ENCODE peak calls at places on chromosome 22, in seven cellular contexts. I is gastrocnemius medialis; E is breast epithelium; W is tibial artery; Z is CD4-positive, CD25-positive, alpha-beta regulatory T cell; X is ovary; T is MG63. Y is an unnamed sample.

GRCh38 chr22:30266445-30267381 is at the start of gene OSM:
- DNase-seq in I (no peak), E (no peak), W (peak; percentile 70), Z (peak; percentile 94), X (no peak), T (no peak), Y (no peak)

GRCh38 chr22:24442352-24442744 is 14.9 kb downstream of the ADORA2A start:
- DNase-seq in I (no peak), E (no peak), W (no peak), Z (no peak), X (no peak), T (no peak), Y (no peak)

GRCh38 chr22:35697142-35697541 is 20.5 kb upstream of the APOL5 start:
- DNase-seq in I (no peak), E (no peak), W (no peak), Z (peak; percentile 50), X (no peak), T (no peak), Y (no peak)

GRCh38 chr22:30270841-30271240 is 4.2 kb upstream of the OSM start:
- DNase-seq in I (peak; percentile 64), E (peak; percentile 43), W (peak; percentile 83), Z (no peak), X (no peak), T (no peak), Y (no peak)

GRCh38 chr22:19178065-19178658 is 374 bp downstream of the SLC25A1 start:
- DNase-seq in I (no peak), E (no peak), W (no peak), Z (peak; percentile 60), X (peak; percentile 64), T (peak; percentile 43), Y (peak; percentile 76)

GRCh38 chr22:30435674-30436126 is 10.1 kb downstream of the MTFP1 start:
- DNase-seq in I (peak; percentile 35), E (peak; percentile 44), W (no peak), Z (peak; percentile 89), X (no peak), T (no peak), Y (no peak)

GRCh38 chr22:27844656-27845602 is 43.4 kb upstream of the MN1 start:
- DNase-seq in I (no peak), E (no peak), W (peak; percentile 17), Z (no peak), X (no peak), T (no peak), Y (peak; percentile 53)

GRCh38 chr22:17201285-17201945 is 17.8 kb downstream of the ADA2 start:
- DNase-seq in I (no peak), E (no peak), W (no peak), Z (no peak), X (no peak), T (no peak), Y (peak; percentile 6)

GRCh38 chr22:36239150-36239400 is 252 bp downstream of the APOL2 start:
- DNase-seq in I (no peak), E (no peak), W (no peak), Z (no peak), X (no peak), T (no peak), Y (no peak)

GRCh38 chr22:32103648-32104326 is 55.3 kb downstream of the C22orf42 start:
- DNase-seq in I (no peak), E (no peak), W (no peak), Z (peak; percentile 10), X (no peak), T (no peak), Y (peak; percentile 43)

GRCh38 chr22:37462983-37463382 is 23.2 kb downstream of the MFNG start:
- DNase-seq in I (no peak), E (no peak), W (no peak), Z (peak; percentile 13), X (no peak), T (no peak), Y (peak; percentile 53)

GRCh38 chr22:39246217-39246616 is 1.4 kb upstream of the PDGFB start:
- DNase-seq in I (no peak), E (no peak), W (no peak), Z (no peak), X (no peak), T (no peak), Y (no peak)

GRCh38 chr22:39248254-39248653 is 3.5 kb upstream of the PDGFB start:
- DNase-seq in I (no peak), E (no peak), W (no peak), Z (no peak), X (no peak), T (peak; percentile 69), Y (no peak)

GRCh38 chr22:39249081-39249704 is 4.4 kb upstream of the PDGFB start:
- DNase-seq in I (no peak), E (no peak), W (no peak), Z (no peak), X (no peak), T (no peak), Y (no peak)

GRCh38 chr22:39246690-39247332 is 2.0 kb upstream of the PDGFB start:
- DNase-seq in I (no peak), E (no peak), W (no peak), Z (no peak), X (no peak), T (no peak), Y (no peak)

DNA sequence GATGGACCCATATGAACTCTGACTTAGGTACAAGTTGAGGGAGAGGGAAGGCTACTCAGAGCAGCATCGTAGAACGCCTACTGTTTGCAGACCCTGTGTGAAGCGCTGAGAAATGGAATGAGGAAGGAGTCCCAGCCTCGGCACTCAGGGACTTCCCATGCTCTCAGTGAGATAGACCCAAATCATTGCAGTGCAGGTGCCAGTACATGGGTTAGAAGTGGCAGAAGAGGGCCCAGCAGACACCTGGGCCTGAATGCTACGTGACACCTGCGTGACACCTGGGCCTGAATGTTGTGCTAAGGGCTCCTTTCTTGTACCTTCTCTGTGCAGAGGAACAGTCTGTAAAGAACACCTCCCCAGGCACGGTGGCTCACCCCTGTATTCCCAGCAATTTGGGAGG is 2.6 kb upstream of the PDGFB start:
- DNase-seq in I (no peak), E (no peak), W (no peak), Z (no peak), X (no peak), T (no peak), Y (no peak)
- H3K27me3 ChIP-seq in I (no peaks in the 10 kb centered on the region), E (no peaks in the 10 kb centered on the region), W (peaks cover 92% of the 10 kb centered on the region), Z (peaks cover 9% of the 10 kb centered on the region), X (no peaks in the 10 kb centered on the region), T (peaks cover 14% of the 10 kb centered on the region), Y (peaks cover 54% of the 10 kb centered on the region)

DNA sequence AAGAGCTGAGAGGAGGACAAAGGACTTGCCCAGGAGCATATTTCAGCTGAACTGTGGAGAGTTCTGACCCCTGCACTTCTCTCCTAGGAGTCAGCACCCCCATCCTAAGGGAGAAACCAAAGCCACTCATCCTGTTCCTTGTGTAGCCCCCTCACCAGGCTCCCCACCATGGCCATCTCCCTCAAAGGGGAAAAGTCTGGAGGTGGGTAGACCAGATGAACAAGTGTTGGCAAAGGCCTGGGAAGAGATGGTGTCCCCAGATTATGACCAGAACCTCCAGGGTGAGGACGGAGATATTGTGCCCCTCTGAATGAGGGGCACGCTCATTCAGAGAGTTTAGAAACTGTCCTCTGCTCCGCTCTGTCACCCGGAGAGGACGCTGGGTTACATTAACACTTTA is 880.0 kb downstream of the BRD1 start:
- DNase-seq in I (no peak), E (no peak), W (no peak), Z (no peak), X (no peak), T (no peak), Y (no peak)
- H3K9me3 ChIP-seq in I (no peaks in the 10 kb centered on the region), E (peaks cover 4% of the 10 kb centered on the region), W (no peaks in the 10 kb centered on the region), Z (no peaks in the 10 kb centered on the region), X (no peaks in the 10 kb centered on the region), T (no peaks in the 10 kb centered on the region), Y (no peaks in the 10 kb centered on the region)

DNA sequence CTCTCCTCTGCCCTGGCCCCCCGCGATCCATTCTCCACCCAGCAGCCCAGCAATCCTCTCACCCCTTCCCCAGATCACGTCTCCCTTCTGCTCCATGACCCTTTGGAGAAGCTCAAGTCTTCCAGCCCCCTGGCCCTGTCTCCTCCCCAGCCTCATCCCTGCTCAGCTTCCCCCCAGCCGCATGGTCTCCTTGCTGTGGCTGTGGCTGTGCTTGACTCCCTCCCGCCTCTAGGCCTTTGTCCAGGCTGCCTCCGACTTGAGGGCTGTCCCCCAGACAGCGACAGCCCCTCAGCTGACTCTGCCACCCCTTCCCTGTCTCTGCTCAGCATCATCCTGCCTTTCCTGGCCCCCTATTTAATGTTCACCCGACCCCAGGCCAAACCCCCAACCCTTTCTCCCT is 59.3 kb downstream of the CACNA1I start:
- DNase-seq in I (no peak), E (no peak), W (no peak), Z (no peak), X (no peak), T (no peak), Y (no peak)
- H3K27me3 ChIP-seq in I (peaks cover 17% of the 10 kb centered on the region), E (peaks cover 7% of the 10 kb centered on the region), W (peaks cover 87% of the 10 kb centered on the region), Z (no peaks in the 10 kb centered on the region), X (no peaks in the 10 kb centered on the region), T (no peaks in the 10 kb centered on the region), Y (peaks cover 68% of the 10 kb centered on the region)

DNA sequence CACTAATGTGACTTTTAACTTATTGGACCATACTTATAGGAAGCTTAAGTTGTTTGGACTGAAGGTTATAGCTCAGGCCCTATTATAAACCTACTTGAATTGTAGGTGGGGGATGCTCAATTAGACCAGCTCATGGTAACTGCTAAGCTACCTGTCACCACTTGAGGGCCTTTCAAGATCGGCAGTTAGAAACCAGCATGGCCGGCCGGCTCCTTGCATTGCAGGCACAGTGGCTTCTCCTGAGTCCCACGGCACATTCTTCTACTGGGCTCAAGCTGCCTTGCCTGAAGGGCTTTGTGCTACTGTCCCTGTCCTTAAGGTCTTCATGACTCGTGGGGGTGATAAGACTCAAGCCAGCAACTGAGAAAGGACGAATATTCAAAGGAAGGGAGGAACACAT is 70.8 kb downstream of the TBC1D22A start:
- DNase-seq in I (no peak), E (no peak), W (no peak), Z (no peak), X (no peak), T (no peak), Y (peak; percentile 4)
- H3K9me3 ChIP-seq in I (peaks cover 9% of the 10 kb centered on the region), E (no peaks in the 10 kb centered on the region), W (peaks cover 11% of the 10 kb centered on the region), Z (peaks cover 24% of the 10 kb centered on the region), X (no peaks in the 10 kb centered on the region), T (peaks cover 31% of the 10 kb centered on the region), Y (peaks cover 18% of the 10 kb centered on the region)

GRCh38 chr22:22454997-22455396 is 53.5 kb downstream of the ZNF280B start:
- DNase-seq in I (no peak), E (no peak), W (no peak), Z (no peak), X (no peak), T (no peak), Y (no peak)
- H3K27me3 ChIP-seq in I (no peaks in the 10 kb centered on the region), E (peaks cover 6% of the 10 kb centered on the region), W (peaks cover 4% of the 10 kb centered on the region), Z (peaks cover under 1% of the 10 kb centered on the region), X (no peaks in the 10 kb centered on the region), T (peaks cover 9% of the 10 kb centered on the region), Y (peaks cover 46% of the 10 kb centered on the region)